ENCODE peak calls at places on chromosome X, in nine cellular contexts. M is GM12865; N is Karpas-422; F is activated CD4-positive, alpha-beta T cell treated with anti-CD3 and anti-CD28 coated beads, Interleukin-2, amount 10 ng/mL, durations not matched to agents 7 days and 5 days; W is GM19239; H is nephron progenitor cell; D is A549; T is CD4-positive, alpha-beta memory T cell; B is BE2C. V is an unnamed sample.

GRCh38 chrX:69203367-69204037 is 38.2 kb upstream of the PJA1 start:
- DNase-seq in H (no peak), T (no peak), F (no peak), M (no peak), B (no peak), W (no peak), N (no peak), D (no peak), V (no peak)

GRCh38 chrX:16484338-16484737 is 165.6 kb upstream of the S100G start:
- DNase-seq in H (no peak), N (no peak), D (peak), T (peak), M (peak), F (peak), B (no peak), W (no peak), V (no peak)

GRCh38 chrX:133838761-133839676 is 146.4 kb downstream of the GPC3 start:
- DNase-seq in B (peak), D (peak), T (no peak), F (peak), M (peak), H (peak), W (no peak), N (peak), V (peak)

GRCh38 chrX:47191331-47191730 is 2.3 kb upstream of the UBA1 start:
- DNase-seq in N (peak), H (peak), D (no peak), M (peak), F (peak), T (peak), W (peak), B (no peak), V (peak)

GRCh38 chrX:110759785-110760184 is 35.8 kb downstream of the CHRDL1 start:
- DNase-seq in B (no peak), H (no peak), W (no peak), M (no peak), F (no peak), D (no peak), T (no peak), N (no peak), V (no peak)

GRCh38 chrX:41482153-41482850 is 35.2 kb downstream of the NYX start:
- DNase-seq in N (no peak), D (no peak), W (no peak), B (no peak), F (no peak), M (no peak), H (no peak), T (no peak), V (no peak)

GRCh38 chrX:81121513-81122363 is 80.0 kb downstream of the HMGN5 start:
- DNase-seq in F (peak), M (peak), B (peak), N (peak), D (peak), W (peak), T (peak), H (peak), V (peak)

GRCh38 chrX:34778961-34779360 is 121.9 kb upstream of the TMEM47 start:
- DNase-seq in D (no peak), N (no peak), M (no peak), F (no peak), B (no peak), W (no peak), H (no peak), T (no peak), V (no peak)

GRCh38 chrX:120514236-120514635 is 45.1 kb upstream of the LAMP2 start:
- DNase-seq in N (peak), M (peak), H (no peak), W (no peak), T (no peak), D (peak), F (peak), B (no peak), V (no peak)

GRCh38 chrX:1581132-1581531 is 10.3 kb upstream of the AKAP17A start:
- DNase-seq in B (peak), D (peak), M (peak), F (peak), N (peak), H (peak), W (peak), T (peak), V (peak)

GRCh38 chrX:120213438-120214265 is 37.0 kb upstream of the ZBTB33 start:
- DNase-seq in D (peak), N (peak), M (peak), F (peak), T (peak), B (peak), W (peak), H (peak), V (peak)

GRCh38 chrX:3713225-3713936 is at the start of gene PRKX:
- DNase-seq in D (peak), W (peak), B (peak), H (peak), F (peak), T (peak), N (peak), M (peak), V (peak)

GRCh38 chrX:56726609-56727008 is 2.4 kb upstream of the NBDY start:
- DNase-seq in N (peak), H (no peak), F (peak), M (peak), W (no peak), B (peak), T (peak), D (peak), V (no peak)

GRCh38 chrX:139639253-139639652 is 68.7 kb downstream of the MCF2 start:
- DNase-seq in D (no peak), W (no peak), F (no peak), N (no peak), B (no peak), H (no peak), T (no peak), M (peak), V (no peak)

GRCh38 chrX:112827292-112827903 is 13.2 kb downstream of the AMOT start:
- DNase-seq in T (no peak), W (no peak), H (no peak), F (no peak), M (no peak), B (no peak), N (no peak), D (no peak), V (no peak)

GRCh38 chrX:120791013-120791643 is 84.5 kb downstream of the CT47B1 start:
- DNase-seq in T (no peak), W (no peak), H (no peak), N (no peak), B (peak), M (peak), F (no peak), D (peak), V (no peak)

GRCh38 chrX:75746891-75747639 is 38.0 kb downstream of the MAGEE2 start:
- DNase-seq in B (peak), H (peak), N (peak), T (peak), M (peak), D (peak), F (peak), W (peak), V (no peak)

GRCh38 chrX:30183554-30183953 is 31.8 kb upstream of the MAGEB2 start:
- DNase-seq in W (no peak), B (no peak), M (no peak), F (no peak), T (no peak), D (no peak), H (no peak), N (no peak), V (no peak)

GRCh38 chrX:70013483-70014222 is 36.1 kb downstream of the AWAT2 start:
- DNase-seq in W (no peak), B (no peak), H (no peak), N (no peak), M (no peak), T (no peak), F (no peak), D (no peak), V (no peak)

GRCh38 chrX:19810370-19810769 is 77.0 kb downstream of the SH3KBP1 start:
- DNase-seq in N (no peak), W (no peak), H (no peak), T (no peak), M (peak), F (no peak), D (no peak), B (no peak), V (no peak)

GRCh38 chrX:140765043-140765784 is 55.7 kb downstream of the LINC00632 start:
- DNase-seq in D (peak), F (no peak), N (no peak), W (no peak), H (peak), B (peak), T (no peak), M (no peak), V (no peak)

GRCh38 chrX:79270401-79270800 is 96.7 kb downstream of the ITM2A start:
- DNase-seq in T (peak), W (no peak), F (peak), M (peak), H (peak), B (peak), N (peak), D (peak), V (peak)

GRCh38 chrX:40729923-40730584 is 5.3 kb downstream of the MED14 start:
- DNase-seq in T (no peak), M (no peak), B (no peak), F (no peak), D (no peak), W (no peak), N (no peak), H (no peak), V (no peak)

GRCh38 chrX:20665441-20665840 is 398.7 kb upstream of the RPS6KA3 start:
- DNase-seq in M (no peak), W (no peak), B (no peak), H (no peak), N (no peak), D (no peak), F (no peak), T (no peak), V (no peak)

GRCh38 chrX:8632949-8633348 is 99.0 kb downstream of the ANOS1 start:
- DNase-seq in D (no peak), W (no peak), H (no peak), B (no peak), F (no peak), N (no peak), T (no peak), M (no peak), V (no peak)

GRCh38 chrX:46903458-46904242 is 8.6 kb upstream of the JADE3 start:
- DNase-seq in H (peak), T (peak), W (peak), B (peak), D (peak), N (peak), F (peak), M (peak), V (peak)

GRCh38 chrX:53438174-53438831 is 4.1 kb upstream of the HSD17B10 start:
- DNase-seq in N (no peak), W (no peak), B (no peak), H (no peak), F (no peak), D (no peak), T (no peak), M (no peak), V (no peak)

GRCh38 chrX:15405846-15406245 is 21.6 kb upstream of the VEGFD start:
- DNase-seq in H (no peak), W (no peak), F (no peak), T (no peak), N (no peak), M (no peak), B (no peak), D (no peak), V (no peak)

GRCh38 chrX:23394421-23394820 is 59.8 kb downstream of the PTCHD1 start:
- DNase-seq in M (no peak), F (no peak), N (no peak), H (no peak), D (no peak), B (no peak), T (no peak), W (no peak), V (no peak)

GRCh38 chrX:39527045-39527444 is 570.7 kb downstream of the BCOR start:
- DNase-seq in B (no peak), M (no peak), F (no peak), W (no peak), D (no peak), N (no peak), T (no peak), H (no peak), V (no peak)

GRCh38 chrX:38038501-38038900 is 32.1 kb downstream of the SYTL5 start:
- DNase-seq in T (no peak), D (no peak), M (peak), B (no peak), H (no peak), W (no peak), F (no peak), N (no peak), V (no peak)

GRCh38 chrX:110363241-110363640 is 4.6 kb downstream of the RTL9 start:
- DNase-seq in T (no peak), B (no peak), W (no peak), M (no peak), H (no peak), N (no peak), D (no peak), F (no peak), V (no peak)

GRCh38 chrX:389021-389441 is 2.3 kb upstream of the PPP2R3B start:
- DNase-seq in B (no peak), D (no peak), W (no peak), N (no peak), M (no peak), T (no peak), H (no peak), F (no peak), V (no peak)

GRCh38 chrX:134671207-134671750 is 13.0 kb upstream of the PLAC1 start:
- DNase-seq in N (no peak), B (no peak), D (no peak), F (no peak), W (no peak), T (no peak), H (no peak), M (no peak), V (no peak)

GRCh38 chrX:103175944-103176753 is 38.8 kb upstream of the BEX4 start:
- DNase-seq in M (peak), H (peak), W (peak), D (peak), N (peak), T (peak), F (peak), B (peak), V (peak)

GRCh38 chrX:68719904-68720614 is 72.6 kb downstream of the STARD8 start:
- DNase-seq in T (no peak), M (no peak), B (no peak), D (peak), F (no peak), N (peak), W (no peak), H (no peak), V (no peak)

GRCh38 chrX:1027680-1028079 is 184.8 kb downstream of the CRLF2 start:
- DNase-seq in T (no peak), H (no peak), B (no peak), N (no peak), F (no peak), W (no peak), M (no peak), D (no peak), V (no peak)

V was measured in T follicular helper cell.